ENCODE peak calls at places on chromosomes 2 and 18, in eight cellular contexts. I, U, Q, E, M, J, S and H are unnamed samples.

GRCh38 chr2:72824224-72824842 is 1.5 kb downstream of the EXOC6B start:
- DNase-seq in S (no peak), M (no peak), I (peak), J (no peak), U (no peak), Q (peak), E (peak), H (peak)

GRCh38 chr2:191166111-191166755 is 15.4 kb upstream of the STAT4 start:
- DNase-seq in S (no peak), U (no peak), E (peak), M (no peak), J (no peak), I (peak), Q (peak), H (no peak)

GRCh38 chr2:172823451-172823850 is 87.8 kb downstream of the RAPGEF4 start:
- DNase-seq in J (no peak), S (no peak), M (no peak), Q (no peak), E (no peak), U (no peak), I (no peak), H (no peak)

GRCh38 chr2:107801498-107801897 is 25.2 kb upstream of the RGPD4 start:
- DNase-seq in J (no peak), I (no peak), M (no peak), Q (no peak), S (peak), U (no peak), E (no peak), H (no peak)

GRCh38 chr2:143209570-143210445 is 80.6 kb downstream of the ARHGAP15 start:
- DNase-seq in M (no peak), I (no peak), U (no peak), Q (no peak), E (no peak), J (no peak), S (no peak), H (no peak)

GRCh38 chr2:126914811-126915500 is 16.3 kb downstream of the TEX51 start:
- DNase-seq in M (no peak), J (no peak), S (no peak), U (no peak), E (no peak), Q (no peak), I (no peak), H (no peak)

GRCh38 chr2:28129955-28130695 is 239.6 kb downstream of the BABAM2 start:
- DNase-seq in I (no peak), M (no peak), S (no peak), Q (no peak), E (no peak), U (no peak), J (no peak), H (no peak)

GRCh38 chr18:62612721-62613120 is 89.9 kb downstream of the ZCCHC2 start:
- DNase-seq in J (no peak), Q (no peak), S (no peak), M (no peak), E (no peak), U (no peak), I (no peak), H (no peak)

GRCh38 chr2:133264951-133265949 is 303.0 kb downstream of the NCKAP5 start:
- DNase-seq in M (no peak), E (no peak), J (no peak), Q (no peak), I (peak), S (no peak), U (peak), H (no peak)